ENCODE peak calls at places on chromosomes 11 and 22, in four cellular contexts. O is COLO829, I is left lung, B is NCI-H1105. H is an unnamed sample.

GRCh38 chr22:34800265-34800664 is 265.7 kb upstream of the ISX start:
- DNase-seq in O (no peak), I (no peak), B (peak), H (no peak)

GRCh38 chr11:68402355-68403031 is 58.1 kb upstream of the PPP6R3 start:
- DNase-seq in O (no peak), I (peak), B (no peak), H (peak)

GRCh38 chr22:22573047-22573889 is 14.2 kb upstream of the PRAME start:
- DNase-seq in O (no peak), I (no peak), B (no peak), H (no peak)

GRCh38 chr22:19378362-19378711 is 53.2 kb downstream of the HIRA start:
- DNase-seq in O (no peak), I (no peak), B (no peak), H (no peak)

GRCh38 chr11:32396991-32397390 is 38.3 kb downstream of the WT1 start:
- DNase-seq in O (no peak), I (no peak), B (no peak), H (no peak)

GRCh38 chr11:104916442-104916841 is 18.2 kb upstream of the CASP12 start:
- DNase-seq in O (no peak), I (no peak), B (no peak), H (no peak)

GRCh38 chr11:81007046-81007445 is 1566.2 kb upstream of the TENM4 start:
- DNase-seq in O (no peak), I (no peak), B (no peak), H (no peak)

GRCh38 chr22:46652081-46652929 is 32.1 kb downstream of the GRAMD4 start:
- DNase-seq in O (no peak), I (peak), B (no peak), H (no peak)

H was measured in H1.